ENCODE peak calls at places on chromosomes 5 and 9, in eight cellular contexts. N, B, H, E, G, U, D and O are unnamed samples.

GRCh38 chr5:167786871-167787568 is 504.4 kb upstream of the WWC1 start:
- DNase-seq in E (no peak), U (no peak), N (no peak), D (no peak), B (no peak), H (no peak), G (no peak), O (no peak)

GRCh38 chr5:143955140-143955539 is 143.2 kb downstream of the HMHB1 start:
- DNase-seq in H (no peak), D (no peak), N (no peak), G (no peak), U (no peak), B (peak), E (no peak), O (no peak)

GRCh38 chr9:16133556-16134227 is 580.8 kb downstream of the CCDC171 start:
- DNase-seq in N (peak), D (peak), G (peak), E (no peak), B (peak), U (no peak), H (no peak), O (peak)

GRCh38 chr5:180665682-180666404 is 16.4 kb upstream of the FLT4 start:
- DNase-seq in D (no peak), B (no peak), E (no peak), N (no peak), G (no peak), U (no peak), H (no peak), O (no peak)

GRCh38 chr9:33437898-33438297 is 9.5 kb downstream of the AQP3 start:
- DNase-seq in B (no peak), U (no peak), G (no peak), E (no peak), H (no peak), N (no peak), D (no peak), O (no peak)

GRCh38 chr5:117681431-117681830 is 1106.8 kb upstream of the SEMA6A start:
- DNase-seq in D (no peak), N (no peak), E (no peak), H (no peak), U (no peak), G (no peak), B (no peak), O (no peak)

GRCh38 chr9:133972041-133972970 is 19.8 kb downstream of the VAV2 start:
- DNase-seq in H (no peak), U (peak), D (no peak), B (no peak), N (no peak), G (no peak), E (peak), O (no peak)

GRCh38 chr5:172006378-172007152 is at the start of gene FBXW11:
- DNase-seq in D (peak), N (peak), H (peak), U (peak), E (peak), B (peak), G (peak), O (peak)

GRCh38 chr5:91150189-91150588 is 232.9 kb downstream of the ARRDC3 start:
- DNase-seq in E (peak), D (no peak), N (no peak), G (no peak), U (no peak), B (no peak), H (no peak), O (no peak)

GRCh38 chr9:131198316-131198715 is 72.9 kb downstream of the NUP214 start:
- DNase-seq in G (no peak), H (no peak), U (no peak), E (no peak), D (no peak), N (no peak), B (no peak), O (no peak)